ENCODE peak calls at places on chromosomes 6 and 20, in ten cellular contexts. F is pancreas; A is progenitor cell of endocrine pancreas; V is HCT116; R is HTR-8/SVneo; X is pulmonary artery endothelial cell; B is tibial artery; J is stimulated activated CD4-positive, alpha-beta T cell treated with anti-CD3 and anti-CD28 coated beads, Interleukin-12 subunit alpha, Interleukin-12 subunit beta, amount 100 ng/mL, for 48 hours; K is DMS79 treated with DMSO at 0.1 percent for 48 hours; M is aorta. T is an unnamed sample.

GRCh38 chr6:2148748-2149147 is 96.7 kb downstream of the GMDS start:
- DNase-seq in B (no peak), J (no peak), R (no peak), F (no peak), X (no peak), V (no peak), K (no peak), M (no peak), A (no peak), T (no peak)

GRCh38 chr20:24309596-24309995 is 159.8 kb upstream of the SYNDIG1 start:
- DNase-seq in J (no peak), V (no peak), K (no peak), R (no peak), B (no peak), A (no peak), F (no peak), X (no peak), M (no peak), T (no peak)

GRCh38 chr20:25022680-25023079 is 30.1 kb upstream of the APMAP start:
- DNase-seq in J (no peak), B (peak), A (no peak), K (peak), R (no peak), X (no peak), F (peak), M (peak), V (no peak), T (peak)

GRCh38 chr6:122701666-122702065 is 77.8 kb upstream of the FABP7 start:
- DNase-seq in A (no peak), J (no peak), B (no peak), F (no peak), K (no peak), X (no peak), M (no peak), V (no peak), R (no peak), T (no peak)

GRCh38 chr20:20665933-20666332 is 46.5 kb downstream of the RALGAPA2 start:
- DNase-seq in V (no peak), X (no peak), F (no peak), M (no peak), K (no peak), R (no peak), A (no peak), J (no peak), B (no peak), T (no peak)

GRCh38 chr20:10581823-10582222 is 92.0 kb downstream of the JAG1 start:
- DNase-seq in R (peak), B (no peak), M (no peak), J (no peak), X (no peak), K (no peak), V (no peak), F (no peak), A (no peak), T (no peak)

GRCh38 chr6:33886673-33887144 is 82.9 kb upstream of the MLN start:
- DNase-seq in K (no peak), X (no peak), J (peak), R (peak), A (no peak), V (no peak), B (no peak), F (no peak), M (no peak), T (no peak)

GRCh38 chr20:60172306-60172984 is 214.2 kb downstream of the CDH26 start:
- DNase-seq in V (no peak), X (no peak), M (no peak), K (no peak), A (no peak), B (no peak), F (no peak), R (no peak), J (no peak), T (no peak)

GRCh38 chr20:38166707-38167233 is 1.7 kb upstream of the TGM2 start:
- DNase-seq in A (no peak), K (no peak), B (peak), X (no peak), V (no peak), R (no peak), J (no peak), F (no peak), M (no peak), T (no peak)

GRCh38 chr6:14286634-14287428 is 169.3 kb downstream of the CD83 start:
- DNase-seq in F (no peak), K (no peak), M (no peak), X (no peak), V (no peak), A (no peak), R (no peak), J (no peak), B (no peak), T (no peak)

GRCh38 chr6:37495199-37495913 is 4.3 kb downstream of the CCDC167 start:
- DNase-seq in V (no peak), J (no peak), R (no peak), K (peak), B (no peak), A (no peak), F (no peak), M (no peak), X (no peak), T (no peak)

GRCh38 chr6:82419859-82420258 is 56.2 kb downstream of the TPBG start:
- DNase-seq in A (no peak), V (no peak), B (no peak), R (no peak), X (no peak), J (no peak), F (no peak), K (no peak), M (no peak), T (no peak)

GRCh38 chr6:33885121-33886057 is 81.6 kb upstream of the MLN start:
- DNase-seq in K (no peak), B (no peak), A (no peak), R (peak), F (no peak), V (peak), X (no peak), J (no peak), M (no peak), T (no peak)

GRCh38 chr6:70956451-70957283 is at the start of gene B3GAT2:
- DNase-seq in V (no peak), J (no peak), K (no peak), B (peak), M (peak), X (no peak), A (peak), R (no peak), F (peak), T (peak)

GRCh38 chr6:128710305-128710704 is 172.6 kb upstream of the LAMA2 start:
- DNase-seq in X (no peak), K (no peak), M (no peak), F (no peak), A (no peak), V (no peak), B (no peak), J (no peak), R (no peak), T (no peak)

GRCh38 chr6:31791324-31792089 is 4.0 kb downstream of the VARS1 start:
- DNase-seq in R (peak), M (no peak), V (no peak), X (no peak), J (no peak), A (peak), K (peak), B (no peak), F (peak), T (no peak)

GRCh38 chr6:7721654-7722053 is 4.2 kb upstream of the BMP6 start:
- DNase-seq in J (no peak), M (no peak), V (peak), R (no peak), X (no peak), A (no peak), B (no peak), K (no peak), F (no peak), T (no peak)

GRCh38 chr6:33935439-33936080 is 131.8 kb upstream of the MLN start:
- DNase-seq in A (no peak), X (no peak), M (no peak), R (no peak), V (no peak), K (peak), B (no peak), F (no peak), J (no peak), T (peak)

GRCh38 chr6:30748851-30749540 is 4.6 kb upstream of the IER3 start:
- DNase-seq in A (no peak), X (no peak), J (no peak), M (no peak), K (no peak), F (no peak), V (no peak), R (no peak), B (no peak), T (no peak)

GRCh38 chr6:147651249-147652063 is 143.0 kb downstream of the SAMD5 start:
- DNase-seq in X (no peak), F (no peak), K (no peak), B (no peak), R (no peak), J (no peak), V (no peak), M (no peak), A (no peak), T (no peak)

GRCh38 chr6:137692806-137693205 is 174.3 kb upstream of the TNFAIP3 start:
- DNase-seq in A (no peak), V (no peak), X (no peak), J (no peak), R (no peak), F (no peak), B (no peak), K (no peak), M (no peak), T (no peak)

GRCh38 chr6:137475103-137475502 is 19.1 kb downstream of the OLIG3 start:
- DNase-seq in B (no peak), V (no peak), A (no peak), R (no peak), F (no peak), M (no peak), K (no peak), X (no peak), J (no peak), T (no peak)

GRCh38 chr6:113856011-113856551 is 1.1 kb upstream of the MARCKS start:
- DNase-seq in A (no peak), R (peak), V (no peak), K (peak), F (no peak), B (no peak), M (peak), J (no peak), X (no peak), T (peak)

T was measured in spleen.